ENCODE peak calls at places on chromosome 1, in four cellular contexts. S is GM12878, M is H1, W is K562. X is an unnamed sample.

GRCh38 chr1:28796321-28797213 is 15.4 kb upstream of the OPRD1 start:
- DNase-seq in S (no peak), M (no peak), W (no peak), X (no peak)

GRCh38 chr1:4745560-4745959 is 91.2 kb downstream of the AJAP1 start:
- DNase-seq in S (no peak), M (no peak), W (peak), X (no peak)

GRCh38 chr1:47031059-47031458 is 7.6 kb downstream of the CYP4X1 start:
- DNase-seq in S (no peak), M (no peak), W (no peak), X (no peak)

GRCh38 chr1:28437924-28438699 is 67.7 kb upstream of the RCC1 start:
- DNase-seq in S (no peak), M (no peak), W (peak), X (peak)

GRCh38 chr1:217089239-217090014 is 366.2 kb upstream of the ESRRG start:
- DNase-seq in S (no peak), M (peak), W (no peak), X (peak)

GRCh38 chr1:62321438-62321837 is 2.2 kb upstream of the KANK4 start:
- DNase-seq in S (no peak), M (no peak), W (no peak), X (peak)

GRCh38 chr1:102498929-102499328 is 502.2 kb upstream of the OLFM3 start:
- DNase-seq in S (no peak), M (no peak), W (no peak), X (no peak)

GRCh38 chr1:178716111-178716510 is 8.9 kb upstream of the RALGPS2 start:
- DNase-seq in S (no peak), M (no peak), W (no peak), X (peak)

GRCh38 chr1:119440908-119441307 is 26.0 kb downstream of the HSD3B2 start:
- DNase-seq in S (no peak), M (no peak), W (no peak), X (no peak)

GRCh38 chr1:56803561-56804156 is 15.5 kb downstream of the FYB2 start:
- DNase-seq in S (no peak), M (peak), W (peak), X (peak)

GRCh38 chr1:230105754-230106625 is 39.0 kb downstream of the GALNT2 start:
- DNase-seq in S (peak), M (no peak), W (no peak), X (peak)

GRCh38 chr1:25502957-25503356 is 40.4 kb upstream of the LDLRAP1 start:
- DNase-seq in S (no peak), M (peak), W (no peak), X (peak)

GRCh38 chr1:2429780-2430591 is 17.6 kb upstream of the PEX10 start:
- DNase-seq in S (no peak), M (no peak), W (peak), X (no peak)

GRCh38 chr1:168321945-168322344 is 41.3 kb downstream of the TBX19 start:
- DNase-seq in S (no peak), M (no peak), W (peak), X (peak)

GRCh38 chr1:41915786-41916571 is 2.7 kb downstream of the HIVEP3 start:
- DNase-seq in S (no peak), M (no peak), W (no peak), X (no peak)

GRCh38 chr1:115644109-115644508 is 2.3 kb downstream of the VANGL1 start:
- DNase-seq in S (no peak), M (no peak), W (no peak), X (no peak)

GRCh38 chr1:228410015-228410414 is 3.4 kb upstream of the TRIM11 start:
- DNase-seq in S (no peak), M (no peak), W (no peak), X (peak)

GRCh38 chr1:211495584-211495983 is 3.6 kb upstream of the RD3 start:
- DNase-seq in S (no peak), M (no peak), W (no peak), X (no peak)

GRCh38 chr1:8818325-8818775 is 910 bp upstream of the RERE start:
- DNase-seq in S (no peak), M (no peak), W (no peak), X (peak)

GRCh38 chr1:210739627-210740026 is 394.3 kb downstream of the KCNH1 start:
- DNase-seq in S (no peak), M (no peak), W (no peak), X (peak)

GRCh38 chr1:167718926-167719691 is 2.7 kb upstream of the MPZL1 start:
- DNase-seq in S (no peak), M (no peak), W (no peak), X (no peak)

GRCh38 chr1:59751801-59752200 is 62.9 kb upstream of the HOOK1 start:
- DNase-seq in S (no peak), M (no peak), W (no peak), X (peak)

GRCh38 chr1:180160362-180160761 is 5.7 kb downstream of the QSOX1 start:
- DNase-seq in S (no peak), M (peak), W (no peak), X (no peak)

GRCh38 chr1:93662481-93663190 is 19.0 kb downstream of the BCAR3 start:
- DNase-seq in S (no peak), M (no peak), W (no peak), X (peak)

GRCh38 chr1:190373705-190374336 is 103.8 kb downstream of the BRINP3 start:
- DNase-seq in S (no peak), M (no peak), W (no peak), X (peak)

GRCh38 chr1:23908453-23909341 is 4.5 kb downstream of the CNR2 start:
- DNase-seq in S (peak), M (no peak), W (peak), X (no peak)

GRCh38 chr1:167221126-167221803 is 579 bp downstream of the POU2F1 start:
- DNase-seq in S (no peak), M (peak), W (no peak), X (no peak)

GRCh38 chr1:114349891-114350605 is 161.0 kb downstream of the TRIM33 start:
- DNase-seq in S (no peak), M (peak), W (no peak), X (no peak)

GRCh38 chr1:174743654-174744561 is 255.8 kb upstream of the CACYBP start:
- DNase-seq in S (no peak), M (no peak), W (peak), X (peak)

GRCh38 chr1:6028042-6028895 is 17.4 kb upstream of the KCNAB2 start:
- DNase-seq in S (no peak), M (no peak), W (no peak), X (peak)

GRCh38 chr1:214165850-214166374 is 115.0 kb upstream of the SMYD2 start:
- DNase-seq in S (no peak), M (no peak), W (no peak), X (no peak)

GRCh38 chr1:67298762-67299161 is 8.9 kb upstream of the IL12RB2 start:
- DNase-seq in S (no peak), M (no peak), W (no peak), X (no peak)

GRCh38 chr1:182679684-182680083 is 4.7 kb downstream of the RGS8 start:
- DNase-seq in S (no peak), M (no peak), W (no peak), X (no peak)

GRCh38 chr1:162538815-162539431 is 22.6 kb upstream of the UAP1 start:
- DNase-seq in S (no peak), M (no peak), W (no peak), X (peak)

GRCh38 chr1:71307451-71307850 is 226.6 kb upstream of the ZRANB2 start:
- DNase-seq in S (no peak), M (no peak), W (no peak), X (peak)

GRCh38 chr1:176696109-176696508 is 233.1 kb downstream of the PAPPA2 start:
- DNase-seq in S (no peak), M (no peak), W (peak), X (peak)

GRCh38 chr1:63326106-63326472 is 3.7 kb downstream of the FOXD3 start:
- DNase-seq in S (no peak), M (peak), W (no peak), X (no peak)

DNA sequence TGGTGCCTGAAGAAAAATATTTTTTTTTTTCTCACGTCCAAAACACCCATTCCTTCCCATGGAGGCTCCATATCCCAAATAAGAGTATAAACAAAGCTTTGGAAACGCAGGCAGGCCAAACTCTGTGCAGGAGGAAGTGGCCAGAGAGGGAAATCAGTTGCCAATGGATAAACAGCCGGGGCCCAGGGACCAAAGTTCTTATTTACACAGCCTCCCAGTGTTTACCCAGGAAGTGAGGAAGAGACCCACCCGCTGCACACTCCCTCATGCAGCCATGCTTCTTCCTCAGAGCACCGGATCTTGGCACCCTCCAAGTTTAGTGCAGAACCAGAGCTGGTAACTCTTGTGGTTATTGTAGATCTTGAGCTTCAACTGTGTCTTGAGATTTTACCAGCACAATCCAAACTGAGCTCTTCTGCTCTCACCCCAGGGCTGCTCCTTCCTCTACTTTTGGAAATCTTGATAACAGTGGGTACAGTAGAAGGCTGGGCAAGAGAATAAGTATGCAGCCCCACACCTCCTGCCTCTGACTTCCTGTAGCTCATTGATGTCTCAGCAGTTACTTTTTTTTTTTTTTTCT is 14.2 kb downstream of the MARCKSL1 start:
- DNase-seq in S (no peak), M (no peak), W (no peak), X (no peak)
- TF ChIP-seq CHD1 in S (no peak), M (no peak), W (no peak), X (no peak)

GRCh38 chr1:1253972-1254666 is 7.6 kb upstream of the C1QTNF12 start:
- DNase-seq in S (no peak), M (no peak), W (no peak), X (no peak)

GRCh38 chr1:1255627-1256026 is 9.1 kb upstream of the C1QTNF12 start:
- DNase-seq in S (no peak), M (no peak), W (no peak), X (no peak)

GRCh38 chr1:1253314-1253713 is 6.8 kb upstream of the C1QTNF12 start:
- DNase-seq in S (no peak), M (no peak), W (no peak), X (no peak)

GRCh38 chr1:1254667-1254998 is 8.1 kb upstream of the C1QTNF12 start:
- DNase-seq in S (no peak), M (no peak), W (no peak), X (no peak)

GRCh38 chr1:1255078-1255477 is 8.6 kb upstream of the C1QTNF12 start:
- DNase-seq in S (no peak), M (no peak), W (no peak), X (no peak)
- TF ChIP-seq CHD1 in S (no peak), M (no peak), W (no peak), X (no peak)

DNA sequence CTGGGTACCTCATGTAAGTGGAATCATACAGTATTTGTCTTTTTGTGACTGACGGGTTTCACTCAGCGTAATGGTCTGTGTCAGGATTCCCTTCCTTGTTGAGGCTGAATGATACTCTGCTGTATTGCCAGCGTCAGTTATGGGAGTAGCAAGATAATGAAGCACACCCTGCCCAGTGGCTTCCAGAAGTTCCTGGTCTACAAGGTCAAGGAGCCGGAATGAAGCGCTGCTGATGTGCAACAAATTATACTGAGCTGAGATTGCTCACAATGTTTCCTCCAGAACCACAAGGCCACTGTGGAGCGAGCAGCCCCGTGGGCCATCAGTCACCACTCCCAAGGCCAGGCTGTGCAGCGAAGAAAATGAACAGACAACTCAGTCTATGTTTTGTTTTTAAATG is 24.0 kb upstream of the TDRD10 start:
- DNase-seq in S (no peak), M (no peak), W (no peak), X (no peak)
- TF ChIP-seq CHD1 in S (no peak), M (no peak), W (no peak), X (no peak)

GRCh38 chr1:18955442-18956188 is 861 bp downstream of the IFFO2 start:
- DNase-seq in S (no peak), M (peak), W (peak), X (no peak)

GRCh38 chr1:18955116-18955441 is 1.4 kb downstream of the IFFO2 start:
- DNase-seq in S (no peak), M (no peak), W (no peak), X (no peak)

GRCh38 chr1:18956189-18957135 is at the start of gene IFFO2:
- DNase-seq in S (peak), M (peak), W (peak), X (peak)

GRCh38 chr1:18953656-18954259 is 2.7 kb downstream of the IFFO2 start:
- DNase-seq in S (no peak), M (no peak), W (no peak), X (no peak)

DNA sequence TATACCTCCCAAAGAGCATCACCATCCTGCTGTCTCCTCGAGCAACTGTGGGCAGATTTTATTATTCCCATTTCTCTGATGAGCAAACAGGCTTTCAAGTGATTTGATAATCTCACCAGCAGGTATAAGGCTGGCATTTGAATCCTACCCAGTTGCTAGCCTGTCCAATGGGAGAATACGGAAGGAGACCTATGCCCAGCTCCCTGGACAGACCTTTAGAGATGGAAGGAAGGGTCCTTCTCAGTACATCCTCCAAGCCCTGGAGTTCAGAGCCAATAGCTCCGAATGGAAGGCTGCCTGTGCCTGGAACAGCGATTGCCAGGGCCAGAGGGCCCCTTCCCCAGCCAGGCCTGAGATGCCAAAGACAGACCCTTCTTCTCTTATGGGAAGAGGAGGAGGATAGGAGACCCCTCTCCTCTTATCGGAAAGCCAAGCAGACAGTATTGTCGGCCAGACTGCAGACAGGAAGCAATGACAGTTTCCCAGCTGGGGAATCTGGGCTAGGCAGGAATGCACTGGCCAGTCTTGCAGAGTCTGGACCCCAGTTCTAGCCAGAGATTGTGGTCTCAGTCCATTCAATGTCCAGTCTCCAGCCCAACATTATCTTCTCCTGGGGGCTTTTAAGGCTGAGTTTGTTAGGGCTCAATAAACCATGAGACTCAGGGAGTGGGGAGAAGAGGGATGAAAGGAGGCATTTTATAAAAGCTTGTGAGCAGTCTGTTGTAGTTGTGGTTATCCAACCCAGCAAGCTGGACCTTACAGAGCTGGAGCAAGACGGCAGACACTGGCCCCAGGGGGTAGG is 2.0 kb downstream of the IFFO2 start:
- DNase-seq in S (no peak), M (no peak), W (no peak), X (no peak)
- TF ChIP-seq CHD1 in S (no peak), M (no peak), W (no peak), X (no peak)

GRCh38 chr1:18928985-18929384 is 26.6 kb upstream of the ALDH4A1 start:
- DNase-seq in S (no peak), M (no peak), W (no peak), X (no peak)
- TF ChIP-seq CHD1 in S (no peak), M (no peak), W (no peak), X (no peak)

GRCh38 chr1:181531441-181531840 is 48.1 kb downstream of the CACNA1E start:
- DNase-seq in S (no peak), M (no peak), W (no peak), X (no peak)

GRCh38 chr1:181531951-181532640 is 48.8 kb downstream of the CACNA1E start:
- DNase-seq in S (no peak), M (no peak), W (no peak), X (no peak)
- TF ChIP-seq CHD1 in S (no peak), M (no peak), W (no peak), X (no peak)

GRCh38 chr1:208166340-208167138 is 77.6 kb downstream of the PLXNA2 start:
- DNase-seq in S (no peak), M (no peak), W (no peak), X (no peak)

GRCh38 chr1:208167229-208167869 is 76.8 kb downstream of the PLXNA2 start:
- DNase-seq in S (no peak), M (no peak), W (no peak), X (no peak)

GRCh38 chr1:208164609-208165008 is 79.6 kb downstream of the PLXNA2 start:
- DNase-seq in S (no peak), M (no peak), W (peak), X (no peak)

GRCh38 chr1:208163542-208163941 is 80.6 kb downstream of the PLXNA2 start:
- DNase-seq in S (no peak), M (no peak), W (no peak), X (no peak)

GRCh38 chr1:208165659-208166058 is 78.5 kb downstream of the PLXNA2 start:
- DNase-seq in S (no peak), M (no peak), W (no peak), X (peak)
- TF ChIP-seq CHD1 in S (no peak), M (no peak), W (no peak), X (no peak)

DNA sequence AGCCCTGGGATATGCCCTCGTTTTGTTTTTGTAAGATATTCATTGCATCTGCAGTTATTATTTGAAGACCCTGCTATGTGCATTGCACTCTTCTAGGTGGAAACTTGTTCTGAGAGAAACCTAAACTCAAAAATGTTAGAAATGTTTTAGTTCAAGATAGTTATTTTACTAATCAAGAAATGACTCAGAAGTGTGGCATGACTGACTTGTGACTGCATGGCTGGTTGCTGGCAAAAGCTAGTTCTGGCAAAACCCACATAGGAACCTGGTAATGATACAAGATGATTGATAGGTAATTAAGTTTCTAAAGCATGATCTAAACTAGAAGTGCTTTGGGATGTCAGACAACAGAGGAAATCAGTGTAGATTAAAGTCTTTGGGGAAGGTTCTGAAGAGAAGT is 33.8 kb upstream of the NFASC start:
- DNase-seq in S (no peak), M (no peak), W (no peak), X (no peak)
- TF ChIP-seq CHD1 in S (no peak), M (no peak), W (no peak), X (no peak)